ENCODE peak calls at places on chromosomes 2 and 18, in five cellular contexts. K is H7; Y is activated T-cell treated with anti-CD3 and anti-CD28 coated beads, Interleukin-2, amount 50 U/mL, for 72 hours; S is iPS DF 6.9; M is activated T-helper 2 cell treated with anti-CD3 and anti-CD28 coated beads, Interferon-gamma antibody, Interleukin-2, Interleukin-4, amounts not matched to agents 10 μg/mL and 5 μg/mL and 100 μg/mL, durations not matched to agents 14 hours and 24 hours and 36 hours. I is an unnamed sample.
A peak's percentile ranks its signal among the peaks of the same experiment; 100 is the strongest.

GRCh38 chr2:70553584-70554337 is at the start of gene TGFA:
- DNase-seq in S (peak; percentile 61), Y (peak; percentile 84), M (peak; percentile 54), K (peak; percentile 90), I (peak; percentile 1)

GRCh38 chr2:230909841-230910545 is 15.0 kb downstream of the GPR55 start:
- DNase-seq in Y (no peak), K (no peak), S (no peak), M (no peak), I (no peak)

GRCh38 chr2:188524519-188525113 is 232.9 kb downstream of the GULP1 start:
- DNase-seq in M (no peak), S (no peak), K (peak; percentile 24), Y (peak; percentile 7), I (peak; percentile 14)

GRCh38 chr2:235238537-235238936 is 255.3 kb upstream of the AGAP1 start:
- DNase-seq in M (no peak), K (no peak), S (no peak), Y (no peak), I (no peak)

GRCh38 chr2:160209457-160209856 is 9.4 kb upstream of the ITGB6 start:
- DNase-seq in K (no peak), S (no peak), M (no peak), Y (no peak), I (no peak)

GRCh38 chr18:46239998-46240397 is 135.8 kb downstream of the HAUS1 start:
- DNase-seq in K (no peak), Y (no peak), M (no peak), S (no peak), I (no peak)

GRCh38 chr2:149094217-149095015 is 55.9 kb downstream of the LYPD6B start:
- DNase-seq in K (no peak), S (no peak), M (no peak), Y (no peak), I (no peak)

GRCh38 chr18:69282371-69282770 is 118.3 kb upstream of the DOK6 start:
- DNase-seq in M (no peak), S (no peak), K (no peak), Y (no peak), I (no peak)

GRCh38 chr2:215851091-215851490 is 162.3 kb downstream of the MREG start:
- DNase-seq in S (no peak), K (no peak), M (no peak), Y (no peak), I (no peak)

GRCh38 chr2:102664439-102665042 is 45.2 kb downstream of the SLC9A2 start:
- DNase-seq in K (no peak), M (peak; percentile 24), S (no peak), Y (peak; percentile 69), I (no peak)

GRCh38 chr2:215921884-215922283 is 91.5 kb downstream of the MREG start:
- DNase-seq in M (no peak), Y (no peak), S (no peak), K (no peak), I (no peak)

GRCh38 chr2:149188291-149188690 is 142.1 kb upstream of the LYPD6 start:
- DNase-seq in S (no peak), M (no peak), K (no peak), Y (no peak), I (no peak)

GRCh38 chr18:45207328-45207727 is 407.9 kb upstream of the SLC14A2 start:
- DNase-seq in S (no peak), M (no peak), Y (no peak), K (no peak), I (no peak)

GRCh38 chr18:32552421-32553030 is 81.8 kb upstream of the GAREM1 start:
- DNase-seq in K (peak; percentile 78), M (peak; percentile 28), Y (peak; percentile 65), S (peak; percentile 82), I (no peak)

GRCh38 chr18:36942264-36942663 is 113.3 kb downstream of the KIAA1328 start:
- DNase-seq in K (peak; percentile 41), M (no peak), Y (no peak), S (no peak), I (no peak)

GRCh38 chr18:56756971-56757370 is 105.8 kb downstream of the WDR7 start:
- DNase-seq in S (no peak), Y (no peak), K (no peak), M (no peak), I (no peak)

GRCh38 chr2:69717902-69718301 is 24.0 kb upstream of the ANXA4 start:
- DNase-seq in S (no peak), K (peak; percentile 53), M (no peak), Y (no peak), I (no peak)

GRCh38 chr2:173855686-173856085 is 109.5 kb downstream of the SP3 start:
- DNase-seq in M (no peak), Y (no peak), K (no peak), S (no peak), I (no peak)

GRCh38 chr2:105655244-105655643 is 89.5 kb upstream of the NCK2 start:
- DNase-seq in M (no peak), K (no peak), S (no peak), Y (no peak), I (no peak)

GRCh38 chr2:133838642-133839370 is 270.5 kb upstream of the NCKAP5 start:
- DNase-seq in M (no peak), Y (no peak), S (no peak), K (no peak), I (no peak)